ENCODE peak calls at places on chromosomes 6 and 20, in ten cellular contexts. G is keratinocyte; V is fibroblast of pulmonary artery; M is choroid plexus epithelial cell; T is prostate gland; R is MM.1S; J is CD8-positive, alpha-beta T cell; Y is transverse colon; B is OCI-LY7; F is pancreas. I is an unnamed sample.

GRCh38 chr6:148723484-148723883 is 23.3 kb upstream of the UST start:
- DNase-seq in M (peak; percentile 75), Y (no peak), R (no peak), G (no peak), F (no peak), J (no peak), T (no peak), B (no peak), V (peak; percentile 84), I (peak; percentile 52)

GRCh38 chr20:34824861-34825529 is 456 bp downstream of the NCOA6 start:
- DNase-seq in J (peak; percentile 66), G (no peak), B (peak; percentile 83), Y (peak; percentile 64), T (peak; percentile 39), V (peak; percentile 31), M (peak; percentile 38), R (peak; percentile 61), F (peak; percentile 77), I (peak; percentile 5)

GRCh38 chr6:144581807-144582537 is 296.8 kb downstream of the UTRN start:
- DNase-seq in T (no peak), M (peak; percentile 69), B (peak; percentile 31), V (peak; percentile 50), F (no peak), G (no peak), J (peak; percentile 12), R (no peak), Y (no peak), I (peak; percentile 38)

GRCh38 chr6:125773387-125774341 is 17.1 kb upstream of the NCOA7 start:
- DNase-seq in R (no peak), G (no peak), F (no peak), J (no peak), T (no peak), Y (no peak), B (no peak), M (no peak), V (peak; percentile 50), I (no peak)

GRCh38 chr20:46810442-46811327 is 84.0 kb upstream of the EYA2 start:
- DNase-seq in G (no peak), M (no peak), V (no peak), Y (no peak), R (no peak), J (no peak), B (no peak), T (no peak), F (no peak), I (no peak)

GRCh38 chr6:87763901-87764300 is 61.9 kb upstream of the AKIRIN2 start:
- DNase-seq in Y (no peak), J (no peak), G (no peak), V (no peak), R (no peak), B (no peak), T (peak; percentile 26), F (no peak), M (no peak), I (no peak)

GRCh38 chr6:16239798-16240123 is 1.4 kb downstream of the GMPR start:
- DNase-seq in G (no peak), T (no peak), V (no peak), R (no peak), J (no peak), F (peak; percentile 74), Y (no peak), B (no peak), M (no peak), I (no peak)

GRCh38 chr6:142008016-142008735 is 124.5 kb upstream of the GJE1 start:
- DNase-seq in M (no peak), J (no peak), Y (no peak), T (no peak), V (no peak), R (no peak), G (no peak), F (no peak), B (no peak), I (peak; percentile 16)

GRCh38 chr20:43404880-43405279 is 52.8 kb upstream of the SRSF6 start:
- DNase-seq in V (peak; percentile 21), M (no peak), F (no peak), Y (no peak), G (no peak), J (no peak), B (peak; percentile 2), R (peak; percentile 45), T (no peak), I (no peak)

GRCh38 chr20:35508493-35509218 is 20.8 kb downstream of the C20orf173 start:
- DNase-seq in M (no peak), T (no peak), Y (peak; percentile 26), B (no peak), F (no peak), V (no peak), G (no peak), J (no peak), R (no peak), I (no peak)

GRCh38 chr6:93554018-93554417 is 134.7 kb upstream of the EPHA7 start:
- DNase-seq in B (no peak), Y (no peak), F (no peak), M (no peak), T (no peak), J (no peak), G (no peak), R (no peak), V (no peak), I (no peak)

DNA sequence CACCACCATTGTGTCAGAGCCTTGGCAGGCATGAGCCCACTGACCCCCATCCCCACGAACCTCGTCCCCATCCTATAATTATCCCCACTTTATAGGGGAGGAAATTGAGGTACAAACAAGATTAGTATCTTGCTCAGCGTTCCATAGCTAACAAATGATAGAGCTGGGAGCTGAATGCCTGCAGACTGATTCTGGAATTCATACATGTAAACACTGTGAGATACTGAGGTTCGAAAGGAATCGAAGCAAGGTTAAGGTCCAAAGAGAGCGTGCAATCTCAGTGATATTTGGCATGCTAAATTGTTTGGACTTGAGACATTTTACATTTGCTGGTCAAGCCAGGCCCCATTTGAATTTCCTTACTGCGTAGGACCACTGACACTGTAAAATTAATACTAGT is 746.6 kb downstream of the COL12A1 start:
- DNase-seq in G (no peak), R (no peak), M (no peak), Y (no peak), J (no peak), F (no peak), V (no peak), B (no peak), T (no peak), I (no peak)
- H3K4me3 ChIP-seq in G (no peak overlapping the region), R (no peak overlapping the region), M (no peak overlapping the region), Y (no peak overlapping the region), J (no peak overlapping the region), F (no peak overlapping the region), V (no peak overlapping the region), B (no peak overlapping the region), T (no peak overlapping the region), I (no peak overlapping the region)

GRCh38 chr6:139853302-139853992 is 479.0 kb upstream of the CITED2 start:
- DNase-seq in R (no peak), F (no peak), B (no peak), M (no peak), T (no peak), Y (peak; percentile 51), V (no peak), J (no peak), G (no peak), I (no peak)

GRCh38 chr6:139852484-139853140 is 478.2 kb upstream of the CITED2 start:
- DNase-seq in F (no peak), R (no peak), T (no peak), Y (peak; percentile 19), V (peak; percentile 74), G (no peak), B (no peak), M (peak; percentile 62), J (no peak), I (peak; percentile 56)

GRCh38 chr6:139847322-139847797 is 472.9 kb upstream of the CITED2 start:
- DNase-seq in Y (no peak), F (no peak), G (no peak), T (no peak), V (no peak), M (no peak), B (no peak), J (no peak), R (no peak), I (no peak)

GRCh38 chr6:139852067-139852466 is 477.6 kb upstream of the CITED2 start:
- DNase-seq in B (no peak), J (no peak), Y (no peak), T (no peak), R (no peak), G (no peak), V (no peak), F (no peak), M (no peak), I (no peak)

GRCh38 chr6:139850512-139850911 is 476.1 kb upstream of the CITED2 start:
- DNase-seq in J (no peak), V (no peak), T (no peak), Y (no peak), M (no peak), F (no peak), B (no peak), R (no peak), G (no peak), I (no peak)
- H3K4me3 ChIP-seq in J (no peak overlapping the region), V (no peak overlapping the region), T (no peak overlapping the region), Y (no peak overlapping the region), M (no peak overlapping the region), F (no peak overlapping the region), B (no peak overlapping the region), R (no peak overlapping the region), G (no peak overlapping the region), I (no peak overlapping the region)

GRCh38 chr6:118551673-118552063 is 3.6 kb downstream of the PLN start:
- DNase-seq in R (no peak), T (no peak), J (no peak), B (no peak), G (no peak), V (peak; percentile 80), Y (no peak), M (peak; percentile 83), F (no peak), I (peak; percentile 35)
- H3K4me3 ChIP-seq in R (no peak overlapping the region), T (no peak overlapping the region), J (no peak overlapping the region), B (no peak overlapping the region), G (no peak overlapping the region), V (no peak overlapping the region), Y (no peak overlapping the region), M (no peak overlapping the region), F (no peak overlapping the region), I (no peak overlapping the region)

GRCh38 chr6:150176659-150177058 is 33.8 kb downstream of the PPP1R14C start:
- DNase-seq in Y (no peak), T (no peak), B (no peak), G (no peak), M (no peak), R (no peak), V (no peak), F (no peak), J (no peak), I (no peak)

GRCh38 chr6:150175611-150176151 is 32.8 kb downstream of the PPP1R14C start:
- DNase-seq in R (no peak), B (no peak), M (no peak), F (no peak), T (no peak), G (no peak), J (no peak), V (no peak), Y (no peak), I (no peak)

GRCh38 chr6:150176152-150176551 is 33.3 kb downstream of the PPP1R14C start:
- DNase-seq in Y (peak; percentile 86), R (no peak), M (no peak), B (no peak), G (no peak), T (no peak), V (no peak), F (no peak), J (no peak), I (no peak)

GRCh38 chr6:150179030-150179429 is 36.2 kb downstream of the PPP1R14C start:
- DNase-seq in Y (no peak), F (no peak), R (no peak), B (no peak), V (no peak), J (no peak), M (no peak), G (no peak), T (no peak), I (no peak)

GRCh38 chr6:150177260-150178246 is 34.7 kb downstream of the PPP1R14C start:
- DNase-seq in G (no peak), V (no peak), B (no peak), T (no peak), J (no peak), R (no peak), Y (peak; percentile 52), F (no peak), M (peak; percentile 13), I (peak; percentile 22)
- H3K4me3 ChIP-seq in G (no peak overlapping the region), V (no peak overlapping the region), B (no peak overlapping the region), T (no peak overlapping the region), J (no peak overlapping the region), R (no peak overlapping the region), Y (no peak overlapping the region), F (no peak overlapping the region), M (no peak overlapping the region), I (no peak overlapping the region)

I was measured in brain microvascular endothelial cell.